ENCODE peak calls at places on chromosomes 1 and 21, in five cellular contexts. N is CD4-positive, alpha-beta T cell; J is CD8-positive, alpha-beta T cell; V is mammary epithelial cell; Q is A549. F is an unnamed sample.
A peak's percentile ranks its signal among the peaks of the same experiment; 100 is the strongest.

GRCh38 chr1:55035904-55036303 is 3.4 kb upstream of the PCSK9 start:
- DNase-seq in N (no peak), Q (peak; percentile 60), J (no peak), V (no peak), F (no peak)

GRCh38 chr1:191913234-191913948 is 244.9 kb upstream of the RGS18 start:
- DNase-seq in J (no peak), N (no peak), Q (no peak), V (no peak), F (no peak)

GRCh38 chr1:78475888-78476610 is 14.7 kb upstream of the PTGFR start:
- DNase-seq in V (peak; percentile 47), J (no peak), Q (no peak), N (no peak), F (no peak)

GRCh38 chr21:31370893-31371652 is 27.0 kb upstream of the TIAM1 start:
- DNase-seq in V (no peak), J (no peak), Q (no peak), N (no peak), F (peak; percentile 65)

GRCh38 chr1:159055181-159055621 is 21.4 kb downstream of the AIM2 start:
- DNase-seq in J (no peak), V (peak; percentile 42), N (no peak), Q (no peak), F (no peak)

GRCh38 chr21:32359719-32360260 is 33.0 kb downstream of the URB1 start:
- DNase-seq in Q (peak; percentile 43), N (no peak), V (peak; percentile 36), J (no peak), F (no peak)

GRCh38 chr1:8858888-8859706 is 19.4 kb downstream of the ENO1 start:
- DNase-seq in V (no peak), Q (peak; percentile 72), N (peak; percentile 36), J (peak; percentile 59), F (no peak)

GRCh38 chr1:208172389-208173140 is 71.6 kb downstream of the PLXNA2 start:
- DNase-seq in N (no peak), Q (no peak), V (no peak), J (no peak), F (peak; percentile 20)

GRCh38 chr1:175373786-175374623 is 181.4 kb upstream of the KIAA0040 start:
- DNase-seq in N (no peak), V (no peak), Q (peak; percentile 12), J (no peak), F (no peak)

GRCh38 chr21:44487831-44488230 is 32.5 kb downstream of the LRRC3 start:
- DNase-seq in V (no peak), J (peak; percentile 49), Q (peak; percentile 45), N (peak; percentile 41), F (no peak)

GRCh38 chr1:75083848-75084514 is 50.2 kb upstream of the LHX8 start:
- DNase-seq in Q (peak; percentile 38), V (peak; percentile 70), N (no peak), J (no peak), F (peak; percentile 2)

GRCh38 chr1:248622491-248623106 is 12.3 kb downstream of the OR2T11 start:
- DNase-seq in N (no peak), J (no peak), V (peak; percentile 11), Q (peak; percentile 54), F (peak; percentile 0)

GRCh38 chr1:223733898-223734852 is 21.8 kb downstream of the CAPN2 start:
- DNase-seq in J (no peak), Q (no peak), N (no peak), V (no peak), F (no peak)

GRCh38 chr1:155499953-155500621 is 62.5 kb downstream of the ASH1L start:
- DNase-seq in J (no peak), Q (no peak), N (no peak), V (peak; percentile 6), F (no peak)

GRCh38 chr1:23868848-23869450 is 859 bp upstream of the FUCA1 start:
- DNase-seq in V (no peak), N (no peak), J (no peak), Q (no peak), F (no peak)

GRCh38 chr1:86913399-86913895 is 479 bp downstream of the SELENOF start:
- DNase-seq in Q (peak; percentile 2), J (peak; percentile 55), N (peak; percentile 7), V (peak; percentile 51), F (peak; percentile 10)

GRCh38 chr1:158124999-158125398 is 55.7 kb upstream of the CD1D start:
- DNase-seq in Q (peak; percentile 91), V (peak; percentile 89), J (peak; percentile 67), N (peak; percentile 56), F (peak; percentile 79)

GRCh38 chr1:203631946-203632345 is 5.3 kb downstream of the ATP2B4 start:
- DNase-seq in Q (no peak), J (no peak), N (no peak), V (no peak), F (no peak)

GRCh38 chr1:167651161-167651693 is 21.2 kb downstream of the RCSD1 start:
- DNase-seq in V (no peak), Q (no peak), J (no peak), N (no peak), F (no peak)

GRCh38 chr1:226365831-226366231 is 42.1 kb downstream of the PARP1 start:
- DNase-seq in N (no peak), V (no peak), Q (no peak), J (no peak), F (peak; percentile 87)

GRCh38 chr1:998905-999796 is 746 bp downstream of the HES4 start:
- DNase-seq in N (no peak), Q (no peak), J (peak; percentile 57), V (peak; percentile 47), F (no peak)

GRCh38 chr21:46441331-46441730 is 17.4 kb upstream of the DIP2A start:
- DNase-seq in Q (no peak), V (no peak), N (no peak), J (no peak), F (no peak)

GRCh38 chr1:221174598-221174997 is 295.4 kb downstream of the HLX start:
- DNase-seq in V (no peak), J (no peak), Q (no peak), N (no peak), F (peak; percentile 16)

GRCh38 chr21:26125433-26126167 is 45.0 kb downstream of the APP start:
- DNase-seq in Q (no peak), J (no peak), N (no peak), V (no peak), F (no peak)

GRCh38 chr1:111214086-111214801 is 13.3 kb upstream of the CHI3L2 start:
- DNase-seq in V (peak; percentile 64), N (no peak), J (no peak), Q (no peak), F (no peak)

GRCh38 chr1:84525738-84526137 is 19.4 kb upstream of the GNG5 start:
- DNase-seq in V (no peak), Q (no peak), N (no peak), J (no peak), F (no peak)
- H3K27ac ChIP-seq in V (no peak overlapping the region), Q (no peak overlapping the region), N (no peak overlapping the region), J (no peak overlapping the region), F (no peak overlapping the region)

GRCh38 chr1:30919025-30919881 is 10.7 kb upstream of the SDC3 start:
- DNase-seq in V (peak; percentile 56), Q (no peak), J (no peak), N (no peak), F (peak; percentile 85)

GRCh38 chr1:30923597-30923996 is 15.0 kb upstream of the SDC3 start:
- DNase-seq in N (no peak), J (no peak), V (no peak), Q (no peak), F (peak; percentile 56)

GRCh38 chr1:30916296-30916695 is 7.7 kb upstream of the SDC3 start:
- DNase-seq in J (no peak), Q (no peak), V (no peak), N (no peak), F (no peak)

GRCh38 chr1:30915491-30916230 is 7.1 kb upstream of the SDC3 start:
- DNase-seq in V (no peak), J (no peak), Q (no peak), N (no peak), F (no peak)

DNA sequence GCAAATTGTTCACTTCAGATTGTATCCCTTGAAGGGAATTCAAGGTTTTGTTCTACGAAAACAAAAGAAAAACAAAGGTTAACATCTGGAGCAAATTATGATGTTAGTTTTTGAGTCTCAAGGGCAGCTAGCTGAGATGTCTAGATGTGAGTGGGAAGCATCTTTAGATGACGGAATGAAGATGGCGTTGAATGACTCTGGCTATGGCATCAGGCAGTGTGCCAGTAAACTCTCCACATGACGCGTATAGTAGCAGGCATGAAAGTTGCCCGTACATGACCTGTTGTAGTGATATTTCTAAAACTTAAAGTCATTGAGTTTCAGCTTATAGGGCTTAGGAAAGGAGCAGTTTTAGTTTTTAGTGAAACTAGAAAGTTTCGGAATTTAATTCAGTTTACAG is 12.3 kb upstream of the SDC3 start:
- DNase-seq in V (peak; percentile 68), J (no peak), Q (no peak), N (no peak), F (peak; percentile 34)
- TF ChIP-seq CTCF in V (no peak), J (no peak), Q (no peak), N (no peak), F (no peak)

GRCh38 chr1:37859507-37860345 is at the start of gene MTF1:
- DNase-seq in Q (peak; percentile 93), J (peak; percentile 98), N (peak; percentile 91), V (peak; percentile 97), F (peak; percentile 92)

GRCh38 chr1:37862330-37862729 is 2.9 kb upstream of the MTF1 start:
- DNase-seq in N (no peak), V (peak; percentile 75), Q (peak; percentile 82), J (no peak), F (no peak)

GRCh38 chr1:37858931-37859506 is 373 bp downstream of the MTF1 start:
- DNase-seq in N (no peak), J (no peak), V (no peak), Q (no peak), F (peak; percentile 9)

GRCh38 chr1:37861151-37861550 is 1.8 kb upstream of the MTF1 start:
- DNase-seq in Q (no peak), N (no peak), J (no peak), V (peak; percentile 69), F (no peak)

DNA sequence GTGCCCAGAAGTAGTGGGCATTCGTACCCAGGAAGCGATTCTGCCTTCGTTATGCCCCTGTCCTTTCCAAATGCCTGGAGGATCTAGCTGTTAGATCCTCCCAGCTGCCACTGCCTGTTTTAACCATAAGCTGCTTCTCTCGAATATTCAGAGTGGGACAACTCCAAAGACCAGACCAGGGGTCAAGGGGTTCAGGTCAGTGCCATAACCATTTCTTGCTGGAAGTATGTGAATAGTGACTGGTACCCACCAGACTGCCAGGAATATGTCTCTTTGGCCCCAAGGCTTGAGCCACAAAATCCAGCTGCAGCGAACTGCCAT is 914 bp upstream of the MTF1 start:
- DNase-seq in J (no peak), Q (no peak), N (no peak), V (no peak), F (no peak)
- H3K27ac ChIP-seq in J (peak overlapping the region; percentile 94), Q (peak overlapping the region; percentile 93), N (peak overlapping the region; percentile 81), V (peak overlapping the region; percentile 89), F (peak overlapping the region; percentile 79)

GRCh38 chr1:161166669-161167548 is 683 bp downstream of the PPOX start:
- DNase-seq in V (no peak), Q (no peak), N (no peak), J (no peak), F (no peak)

GRCh38 chr1:161164901-161165620 is 1.2 kb upstream of the PPOX start:
- DNase-seq in J (no peak), V (no peak), N (no peak), Q (no peak), F (no peak)

GRCh38 chr1:161163793-161164192 is 2.4 kb upstream of the PPOX start:
- DNase-seq in N (no peak), Q (no peak), J (no peak), V (no peak), F (no peak)

GRCh38 chr1:161168906-161169305 is 2.7 kb downstream of the PPOX start:
- DNase-seq in J (no peak), Q (no peak), N (no peak), V (no peak), F (no peak)

GRCh38 chr1:161165742-161166668 is at the start of gene PPOX:
- DNase-seq in N (peak; percentile 85), Q (peak; percentile 99), V (peak; percentile 98), J (peak; percentile 94), F (peak; percentile 97)
- TF ChIP-seq CTCF in N (peak; percentile 61), Q (peak; percentile 66), V (peak; percentile 48), J (peak; percentile 52), F (peak; percentile 35)